ENCODE peak calls at places on chromosome 13, in nine cellular contexts. One of them, this sample, is unnamed.

GRCh38 chr13:79621902-79622301 is 140.9 kb downstream of the NDFIP2 start:
- DNase-seq in adrenal gland: no peak
- DNase-seq in right cardiac atrium: no peak
- DNase-seq in ovary: no peak
- DNase-seq in RWPE1: peak
- DNase-seq in GM23338: no peak
- DNase-seq in lung: no peak
- DNase-seq in tibial nerve: no peak
- DNase-seq in uterus: no peak
- DNase-seq in this sample: no peak

GRCh38 chr13:64808704-64809103 is 2421.4 kb downstream of the PCDH9 start:
- DNase-seq in adrenal gland: no peak
- DNase-seq in right cardiac atrium: no peak
- DNase-seq in ovary: no peak
- DNase-seq in RWPE1: no peak
- DNase-seq in GM23338: no peak
- DNase-seq in lung: no peak
- DNase-seq in tibial nerve: no peak
- DNase-seq in uterus: no peak
- DNase-seq in this sample: no peak

GRCh38 chr13:73715114-73715909 is 418.9 kb downstream of the KLF12 start:
- DNase-seq in adrenal gland: no peak
- DNase-seq in right cardiac atrium: no peak
- DNase-seq in ovary: no peak
- DNase-seq in RWPE1: no peak
- DNase-seq in GM23338: no peak
- DNase-seq in lung: peak
- DNase-seq in tibial nerve: no peak
- DNase-seq in uterus: no peak
- DNase-seq in this sample: peak

GRCh38 chr13:51221674-51222509 is at the start of gene FAM124A:
- DNase-seq in adrenal gland: peak
- DNase-seq in right cardiac atrium: peak
- DNase-seq in ovary: peak
- DNase-seq in RWPE1: peak
- DNase-seq in GM23338: peak
- DNase-seq in lung: no peak
- DNase-seq in tibial nerve: no peak
- DNase-seq in uterus: peak
- DNase-seq in this sample: no peak

GRCh38 chr13:43232866-43233265 is 209.5 kb downstream of the DNAJC15 start:
- DNase-seq in adrenal gland: no peak
- DNase-seq in right cardiac atrium: no peak
- DNase-seq in ovary: no peak
- DNase-seq in RWPE1: peak
- DNase-seq in GM23338: no peak
- DNase-seq in lung: no peak
- DNase-seq in tibial nerve: no peak
- DNase-seq in uterus: no peak
- DNase-seq in this sample: no peak

GRCh38 chr13:94706854-94707399 is 5.4 kb downstream of the SOX21 start:
- DNase-seq in adrenal gland: no peak
- DNase-seq in right cardiac atrium: no peak
- DNase-seq in ovary: no peak
- DNase-seq in RWPE1: no peak
- DNase-seq in GM23338: peak
- DNase-seq in lung: no peak
- DNase-seq in tibial nerve: no peak
- DNase-seq in uterus: no peak
- DNase-seq in this sample: no peak

GRCh38 chr13:113768018-113768905 is 9.2 kb downstream of the TMEM255B start:
- DNase-seq in adrenal gland: no peak
- DNase-seq in right cardiac atrium: no peak
- DNase-seq in ovary: no peak
- DNase-seq in RWPE1: no peak
- DNase-seq in GM23338: no peak
- DNase-seq in lung: no peak
- DNase-seq in tibial nerve: no peak
- DNase-seq in uterus: no peak
- DNase-seq in this sample: no peak

GRCh38 chr13:52104624-52105023 is 24.2 kb downstream of the NEK5 start:
- DNase-seq in adrenal gland: no peak
- DNase-seq in right cardiac atrium: no peak
- DNase-seq in ovary: no peak
- DNase-seq in RWPE1: no peak
- DNase-seq in GM23338: no peak
- DNase-seq in lung: no peak
- DNase-seq in tibial nerve: no peak
- DNase-seq in uterus: no peak
- DNase-seq in this sample: no peak

GRCh38 chr13:46288570-46289259 is 77.0 kb downstream of the LRRC63 start:
- DNase-seq in adrenal gland: peak
- DNase-seq in right cardiac atrium: no peak
- DNase-seq in ovary: no peak
- DNase-seq in RWPE1: peak
- DNase-seq in GM23338: peak
- DNase-seq in lung: no peak
- DNase-seq in tibial nerve: no peak
- DNase-seq in uterus: no peak
- DNase-seq in this sample: no peak

GRCh38 chr13:100773923-100774641 is 99.5 kb upstream of the TMTC4 start:
- DNase-seq in adrenal gland: no peak
- DNase-seq in right cardiac atrium: no peak
- DNase-seq in ovary: no peak
- DNase-seq in RWPE1: no peak
- DNase-seq in GM23338: peak
- DNase-seq in lung: no peak
- DNase-seq in tibial nerve: no peak
- DNase-seq in uterus: no peak
- DNase-seq in this sample: no peak

GRCh38 chr13:102286326-102286725 is 115.5 kb downstream of the FGF14 start:
- DNase-seq in adrenal gland: no peak
- DNase-seq in right cardiac atrium: no peak
- DNase-seq in ovary: no peak
- DNase-seq in RWPE1: peak
- DNase-seq in GM23338: no peak
- DNase-seq in lung: no peak
- DNase-seq in tibial nerve: no peak
- DNase-seq in uterus: no peak
- DNase-seq in this sample: no peak

GRCh38 chr13:102280366-102280765 is 121.5 kb downstream of the FGF14 start:
- DNase-seq in adrenal gland: no peak
- DNase-seq in right cardiac atrium: no peak
- DNase-seq in ovary: no peak
- DNase-seq in RWPE1: no peak
- DNase-seq in GM23338: no peak
- DNase-seq in lung: no peak
- DNase-seq in tibial nerve: no peak
- DNase-seq in uterus: no peak
- DNase-seq in this sample: no peak

GRCh38 chr13:98171806-98172569 is 5.1 kb downstream of the RNF113B start:
- DNase-seq in adrenal gland: peak
- DNase-seq in right cardiac atrium: peak
- DNase-seq in ovary: peak
- DNase-seq in RWPE1: no peak
- DNase-seq in GM23338: no peak
- DNase-seq in lung: peak
- DNase-seq in tibial nerve: peak
- DNase-seq in uterus: peak
- DNase-seq in this sample: no peak

DNA sequence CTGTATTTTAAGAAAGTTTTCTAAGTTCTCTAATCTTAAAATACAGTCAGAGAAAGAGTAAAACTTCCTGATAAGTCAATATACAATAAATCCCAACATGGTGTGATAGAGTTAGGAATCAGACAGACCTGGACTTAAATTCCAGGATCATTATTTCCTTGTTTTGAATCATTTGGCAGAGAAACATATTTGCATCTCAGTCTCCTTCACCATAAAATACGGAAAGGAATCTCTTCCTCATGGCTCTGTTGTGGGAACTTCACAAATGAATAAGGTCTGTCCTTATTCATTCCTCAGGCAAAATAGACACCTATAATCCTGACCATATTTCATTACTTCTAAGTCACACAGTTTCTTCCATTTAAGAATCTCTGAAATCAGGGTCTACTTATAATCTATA is 19.3 kb upstream of the SERP2 start:
- DNase-seq in adrenal gland: no peak
- DNase-seq in right cardiac atrium: no peak
- DNase-seq in ovary: no peak
- DNase-seq in RWPE1: no peak
- DNase-seq in GM23338: no peak
- DNase-seq in lung: no peak
- DNase-seq in tibial nerve: no peak
- DNase-seq in uterus: no peak
- DNase-seq in this sample: no peak
- H3K27ac ChIP-seq in adrenal gland: no peak
- H3K27ac ChIP-seq in right cardiac atrium: no peak
- H3K27ac ChIP-seq in ovary: no peak
- H3K27ac ChIP-seq in RWPE1: no peak
- H3K27ac ChIP-seq in GM23338: no peak
- H3K27ac ChIP-seq in lung: no peak
- H3K27ac ChIP-seq in tibial nerve: no peak
- H3K27ac ChIP-seq in uterus: no peak
- H3K27ac ChIP-seq in this sample: no peak

GRCh38 chr13:109389892-109390345 is 396.5 kb downstream of the IRS2 start:
- DNase-seq in adrenal gland: no peak
- DNase-seq in right cardiac atrium: no peak
- DNase-seq in ovary: no peak
- DNase-seq in RWPE1: no peak
- DNase-seq in GM23338: no peak
- DNase-seq in lung: no peak
- DNase-seq in tibial nerve: no peak
- DNase-seq in uterus: no peak
- DNase-seq in this sample: no peak

GRCh38 chr13:109387438-109387837 is 398.9 kb downstream of the IRS2 start:
- DNase-seq in adrenal gland: no peak
- DNase-seq in right cardiac atrium: no peak
- DNase-seq in ovary: no peak
- DNase-seq in RWPE1: no peak
- DNase-seq in GM23338: no peak
- DNase-seq in lung: no peak
- DNase-seq in tibial nerve: no peak
- DNase-seq in uterus: no peak
- DNase-seq in this sample: no peak

GRCh38 chr13:109393045-109393444 is 393.3 kb downstream of the IRS2 start:
- DNase-seq in adrenal gland: no peak
- DNase-seq in right cardiac atrium: no peak
- DNase-seq in ovary: no peak
- DNase-seq in RWPE1: no peak
- DNase-seq in GM23338: no peak
- DNase-seq in lung: no peak
- DNase-seq in tibial nerve: no peak
- DNase-seq in uterus: no peak
- DNase-seq in this sample: no peak

GRCh38 chr13:109389456-109389855 is 396.9 kb downstream of the IRS2 start:
- DNase-seq in adrenal gland: no peak
- DNase-seq in right cardiac atrium: no peak
- DNase-seq in ovary: no peak
- DNase-seq in RWPE1: no peak
- DNase-seq in GM23338: no peak
- DNase-seq in lung: no peak
- DNase-seq in tibial nerve: no peak
- DNase-seq in uterus: no peak
- DNase-seq in this sample: no peak

DNA sequence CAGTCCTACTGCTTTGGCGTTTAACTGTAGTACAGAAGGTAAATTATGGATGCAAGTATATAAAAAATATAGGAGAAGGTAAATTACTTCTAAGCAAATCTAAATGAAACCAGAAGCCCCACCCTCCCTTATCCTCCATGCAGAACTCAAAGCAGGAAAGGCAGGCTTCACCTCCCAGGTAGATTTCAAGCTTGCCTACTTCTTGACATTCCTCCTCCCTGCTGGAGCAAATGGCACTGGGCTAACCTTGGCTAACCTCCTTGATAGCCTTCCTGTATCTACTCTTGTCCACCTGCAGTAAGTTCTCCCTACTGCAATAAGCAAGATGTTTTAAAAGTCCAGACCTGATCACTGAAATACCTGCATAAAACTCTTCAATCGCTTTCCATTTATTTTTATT is 396.0 kb downstream of the IRS2 start:
- DNase-seq in adrenal gland: no peak
- DNase-seq in right cardiac atrium: no peak
- DNase-seq in ovary: no peak
- DNase-seq in RWPE1: no peak
- DNase-seq in GM23338: no peak
- DNase-seq in lung: no peak
- DNase-seq in tibial nerve: no peak
- DNase-seq in uterus: no peak
- DNase-seq in this sample: no peak
- H3K27ac ChIP-seq in adrenal gland: no peak
- H3K27ac ChIP-seq in right cardiac atrium: no peak
- H3K27ac ChIP-seq in ovary: no peak
- H3K27ac ChIP-seq in RWPE1: no peak
- H3K27ac ChIP-seq in GM23338: no peak
- H3K27ac ChIP-seq in lung: peak
- H3K27ac ChIP-seq in tibial nerve: no peak
- H3K27ac ChIP-seq in uterus: no peak
- H3K27ac ChIP-seq in this sample: no peak

DNA sequence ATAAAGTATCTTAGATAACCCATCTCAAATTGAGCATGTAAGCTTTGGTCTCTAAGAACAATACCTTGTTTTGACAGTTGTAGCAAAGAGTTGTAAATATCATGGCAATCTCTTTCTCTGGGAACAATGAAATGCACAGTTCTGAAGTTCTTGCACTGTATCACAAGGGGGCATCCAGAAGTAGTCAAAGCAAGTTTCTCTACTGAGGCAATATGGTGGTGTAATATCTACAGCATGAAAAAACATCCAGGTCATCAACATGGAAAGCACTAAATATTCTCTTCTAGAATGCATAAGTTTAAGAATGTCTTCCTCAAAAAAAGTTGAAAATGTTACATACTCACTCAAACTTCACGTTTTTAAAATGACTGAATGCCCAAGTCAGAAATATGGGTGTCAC is 19.6 kb downstream of the MTMR6 start:
- DNase-seq in adrenal gland: no peak
- DNase-seq in right cardiac atrium: no peak
- DNase-seq in ovary: no peak
- DNase-seq in RWPE1: no peak
- DNase-seq in GM23338: no peak
- DNase-seq in lung: no peak
- DNase-seq in tibial nerve: no peak
- DNase-seq in uterus: no peak
- DNase-seq in this sample: no peak
- H3K27ac ChIP-seq in adrenal gland: peak
- H3K27ac ChIP-seq in right cardiac atrium: no peak
- H3K27ac ChIP-seq in ovary: no peak
- H3K27ac ChIP-seq in RWPE1: no peak
- H3K27ac ChIP-seq in GM23338: no peak
- H3K27ac ChIP-seq in lung: no peak
- H3K27ac ChIP-seq in tibial nerve: no peak
- H3K27ac ChIP-seq in uterus: no peak
- H3K27ac ChIP-seq in this sample: no peak

DNA sequence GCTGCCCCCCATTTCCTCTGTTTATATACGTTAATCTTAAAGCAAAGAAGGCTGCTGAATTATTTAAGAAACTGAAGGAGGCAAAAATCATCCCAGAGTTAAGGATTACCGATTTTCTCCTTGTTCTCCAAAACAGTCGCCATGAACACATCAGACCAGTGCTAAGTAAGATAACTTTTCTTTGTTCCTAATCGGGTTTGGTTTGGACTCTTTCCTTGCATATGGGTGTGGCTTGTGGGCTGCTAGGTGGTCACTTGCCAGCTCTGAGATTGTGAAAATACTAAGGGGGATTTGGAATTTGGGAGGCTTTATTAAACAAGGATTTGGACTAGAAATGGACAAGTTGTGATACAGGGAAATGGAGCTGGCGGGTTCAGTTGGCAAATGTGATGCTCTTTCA is 212.1 kb downstream of the OXGR1 start:
- DNase-seq in adrenal gland: no peak
- DNase-seq in right cardiac atrium: no peak
- DNase-seq in ovary: no peak
- DNase-seq in RWPE1: no peak
- DNase-seq in GM23338: no peak
- DNase-seq in lung: no peak
- DNase-seq in tibial nerve: no peak
- DNase-seq in uterus: no peak
- DNase-seq in this sample: no peak
- H3K27ac ChIP-seq in adrenal gland: no peak
- H3K27ac ChIP-seq in right cardiac atrium: peak
- H3K27ac ChIP-seq in ovary: no peak
- H3K27ac ChIP-seq in RWPE1: no peak
- H3K27ac ChIP-seq in GM23338: no peak
- H3K27ac ChIP-seq in lung: no peak
- H3K27ac ChIP-seq in tibial nerve: peak
- H3K27ac ChIP-seq in uterus: no peak
- H3K27ac ChIP-seq in this sample: no peak